ENCODE peak calls at places on chromosomes 1 and 21, in eight cellular contexts. R is Panc1, Q is A549, G is HCT116, U is GM23338, I is HL-60, P is K562, A is GM12878. V is an unnamed sample.

GRCh38 chr1:156748670-156749428 is 2.6 kb downstream of the HDGF start:
- DNase-seq in R (no peak), Q (no peak), G (no peak), U (no peak), I (peak; percentile 89), P (no peak), A (no peak), V (peak; percentile 50)

GRCh38 chr1:182484067-182484466 is 34.1 kb downstream of the RGSL1 start:
- DNase-seq in R (no peak), Q (no peak), G (no peak), U (no peak), I (no peak), P (no peak), A (no peak), V (no peak)

GRCh38 chr21:29449306-29449940 is 150.7 kb downstream of the BACH1 start:
- DNase-seq in R (no peak), Q (no peak), G (no peak), U (no peak), I (no peak), P (no peak), A (no peak), V (no peak)

GRCh38 chr1:200139661-200140250 is 112.2 kb downstream of the NR5A2 start:
- DNase-seq in R (peak; percentile 50), Q (peak; percentile 60), G (peak; percentile 57), U (peak; percentile 78), I (peak; percentile 47), P (peak; percentile 69), A (no peak), V (peak; percentile 61)

GRCh38 chr1:41631971-41632370 is 147.5 kb upstream of the EDN2 start:
- DNase-seq in R (no peak), Q (no peak), G (no peak), U (no peak), I (no peak), P (no peak), A (no peak), V (no peak)

GRCh38 chr1:74343191-74343590 is 108.0 kb downstream of the TNNI3K start:
- DNase-seq in R (no peak), Q (no peak), G (no peak), U (peak; percentile 56), I (no peak), P (no peak), A (no peak), V (no peak)

GRCh38 chr1:65470766-65471165 is 50.3 kb downstream of the LEPR start:
- DNase-seq in R (no peak), Q (no peak), G (no peak), U (no peak), I (no peak), P (no peak), A (no peak), V (no peak)

GRCh38 chr1:121417289-121417955 is 232.6 kb downstream of the SRGAP2C start:
- DNase-seq in R (no peak), Q (no peak), G (no peak), U (no peak), I (no peak), P (no peak), A (no peak), V (no peak)

GRCh38 chr1:226123591-226124471 is 61.3 kb downstream of the H3-3A start:
- DNase-seq in R (no peak), Q (no peak), G (no peak), U (no peak), I (no peak), P (peak; percentile 26), A (no peak), V (no peak)

GRCh38 chr1:169371400-169371799 is 3.4 kb downstream of the BLZF1 start:
- DNase-seq in R (no peak), Q (no peak), G (no peak), U (no peak), I (peak; percentile 61), P (peak; percentile 39), A (no peak), V (no peak)

GRCh38 chr1:51063121-51063520 is 38.9 kb upstream of the C1orf185 start:
- DNase-seq in R (peak; percentile 32), Q (peak; percentile 17), G (peak; percentile 44), U (no peak), I (no peak), P (no peak), A (no peak), V (no peak)

GRCh38 chr1:10643607-10644306 is 152.7 kb downstream of the CASZ1 start:
- DNase-seq in R (no peak), Q (no peak), G (no peak), U (no peak), I (no peak), P (no peak), A (no peak), V (no peak)

GRCh38 chr1:197180252-197180878 is 33.9 kb upstream of the ASPM start:
- DNase-seq in R (no peak), Q (peak; percentile 33), G (no peak), U (peak; percentile 63), I (no peak), P (peak; percentile 44), A (no peak), V (peak; percentile 47)

GRCh38 chr1:238764779-238765178 is 621.6 kb upstream of the CHRM3 start:
- DNase-seq in R (no peak), Q (no peak), G (no peak), U (no peak), I (no peak), P (no peak), A (no peak), V (no peak)

GRCh38 chr1:91712393-91712792 is 173.6 kb downstream of the TGFBR3 start:
- DNase-seq in R (no peak), Q (no peak), G (no peak), U (no peak), I (no peak), P (no peak), A (no peak), V (no peak)

GRCh38 chr1:24018611-24019580 is 38.8 kb upstream of the SRSF10 start:
- DNase-seq in R (peak; percentile 87), Q (peak; percentile 90), G (peak; percentile 79), U (peak; percentile 74), I (no peak), P (peak; percentile 77), A (no peak), V (peak; percentile 98)

GRCh38 chr1:94865369-94865768 is 45.2 kb downstream of the SLC44A3 start:
- DNase-seq in R (no peak), Q (no peak), G (no peak), U (no peak), I (no peak), P (no peak), A (no peak), V (no peak)

GRCh38 chr1:43008425-43009108 is 49.9 kb upstream of the SLC2A1 start:
- DNase-seq in R (no peak), Q (no peak), G (peak; percentile 85), U (peak; percentile 100), I (no peak), P (no peak), A (no peak), V (peak; percentile 93)

GRCh38 chr1:219302697-219303096 is 129.0 kb downstream of the LYPLAL1 start:
- DNase-seq in R (no peak), Q (no peak), G (no peak), U (no peak), I (no peak), P (no peak), A (no peak), V (no peak)

GRCh38 chr1:180536796-180537372 is 21.9 kb upstream of the OVAAL start:
- DNase-seq in R (no peak), Q (no peak), G (no peak), U (no peak), I (no peak), P (no peak), A (no peak), V (no peak)

GRCh38 chr1:167249702-167250101 is 29.0 kb downstream of the POU2F1 start:
- DNase-seq in R (no peak), Q (no peak), G (no peak), U (no peak), I (no peak), P (peak; percentile 39), A (no peak), V (no peak)

GRCh38 chr1:212242288-212242984 is 42.8 kb upstream of the PPP2R5A start:
- DNase-seq in R (no peak), Q (no peak), G (no peak), U (no peak), I (no peak), P (peak; percentile 93), A (no peak), V (peak; percentile 79)
- TF ChIP-seq REST in R (no peak), Q (no peak), G (no peak), U (no peak), I (no peak), P (no peak), A (no peak), V (no peak)

DNA sequence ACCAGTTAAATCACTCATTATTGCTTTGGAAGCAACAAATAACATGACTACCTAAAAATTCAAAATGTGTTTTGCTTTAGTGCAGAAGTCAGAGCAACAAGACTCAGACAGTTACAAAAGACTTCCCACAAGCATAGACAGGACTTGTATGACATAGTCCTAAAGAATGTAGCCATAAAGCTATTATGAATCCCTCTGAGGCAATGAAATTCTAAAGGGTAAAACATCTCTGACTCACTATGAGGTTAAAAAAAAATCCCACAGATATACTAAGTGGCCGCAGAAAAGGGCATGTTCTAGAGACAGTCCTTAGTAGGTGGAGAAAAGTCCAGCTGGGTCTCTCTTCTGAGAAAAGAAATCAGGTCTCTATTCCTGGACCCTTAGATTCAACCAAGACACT is 4.9 kb downstream of the PRKAB2 start:
- DNase-seq in R (peak; percentile 64), Q (peak; percentile 28), G (peak; percentile 61), U (no peak), I (no peak), P (no peak), A (no peak), V (peak; percentile 24)
- TF ChIP-seq REST in R (no peak), Q (no peak), G (no peak), U (no peak), I (no peak), P (no peak), A (no peak), V (no peak)

GRCh38 chr1:112231331-112231730 is 164.7 kb upstream of the CTTNBP2NL start:
- DNase-seq in R (no peak), Q (no peak), G (no peak), U (no peak), I (no peak), P (no peak), A (no peak), V (no peak)
- TF ChIP-seq REST in R (no peak), Q (no peak), G (no peak), U (no peak), I (no peak), P (no peak), A (no peak), V (no peak)

GRCh38 chr1:55579332-55579996 is 364.3 kb upstream of the USP24 start:
- DNase-seq in R (no peak), Q (no peak), G (no peak), U (no peak), I (no peak), P (no peak), A (no peak), V (no peak)

GRCh38 chr1:55584521-55585401 is 369.6 kb upstream of the USP24 start:
- DNase-seq in R (no peak), Q (no peak), G (no peak), U (peak; percentile 23), I (no peak), P (no peak), A (no peak), V (no peak)

GRCh38 chr1:55585402-55585792 is 370.2 kb upstream of the USP24 start:
- DNase-seq in R (no peak), Q (no peak), G (no peak), U (no peak), I (no peak), P (no peak), A (no peak), V (no peak)

GRCh38 chr1:55580845-55581332 is 365.7 kb upstream of the USP24 start:
- DNase-seq in R (no peak), Q (no peak), G (peak; percentile 23), U (no peak), I (no peak), P (no peak), A (no peak), V (peak; percentile 25)

GRCh38 chr1:55582078-55582477 is 366.9 kb upstream of the USP24 start:
- DNase-seq in R (no peak), Q (no peak), G (no peak), U (peak; percentile 16), I (no peak), P (no peak), A (no peak), V (no peak)
- TF ChIP-seq REST in R (no peak), Q (no peak), G (no peak), U (no peak), I (no peak), P (no peak), A (no peak), V (no peak)